ENCODE peak calls at places on chromosomes 5 and 9, in four cellular contexts. E is stimulated activated CD8-positive, alpha-beta memory T cell treated with anti-CD3 and anti-CD28 coated beads, Interleukin-7, amount 100 ng/mL, for 48 hours; Y is HCT116; P is nephron progenitor cell. A is an unnamed sample.

GRCh38 chr5:83895860-83896259 is 175.2 kb upstream of the HAPLN1 start:
- DNase-seq in E (no peak), Y (no peak), P (no peak), A (no peak)

GRCh38 chr5:151020304-151021031 is at the start of gene GPX3:
- DNase-seq in E (no peak), Y (no peak), P (peak), A (peak)

GRCh38 chr5:17279487-17279886 is 62.1 kb downstream of the BASP1 start:
- DNase-seq in E (no peak), Y (no peak), P (no peak), A (no peak)

GRCh38 chr5:170638051-170638450 is 134.2 kb downstream of the KCNIP1 start:
- DNase-seq in E (no peak), Y (no peak), P (no peak), A (no peak)

GRCh38 chr9:130173462-130173876 is 1.3 kb downstream of the NCS1 start:
- DNase-seq in E (no peak), Y (no peak), P (no peak), A (no peak)

GRCh38 chr5:173333900-173334685 is 5.9 kb upstream of the STC2 start:
- DNase-seq in E (no peak), Y (no peak), P (no peak), A (no peak)

GRCh38 chr9:95181226-95181818 is 136.2 kb downstream of the FANCC start:
- DNase-seq in E (no peak), Y (peak), P (no peak), A (no peak)

GRCh38 chr9:111038336-111039202 is at the start of gene LPAR1:
- DNase-seq in E (no peak), Y (peak), P (peak), A (peak)

GRCh38 chr9:131657890-131658752 is 81.8 kb downstream of the RAPGEF1 start:
- DNase-seq in E (no peak), Y (peak), P (no peak), A (no peak)

GRCh38 chr5:116378007-116378831 is 196.4 kb downstream of the SEMA6A start:
- DNase-seq in E (no peak), Y (no peak), P (peak), A (peak)

GRCh38 chr5:110401881-110402280 is 324.6 kb downstream of the TMEM232 start:
- DNase-seq in E (no peak), Y (no peak), P (no peak), A (no peak)

GRCh38 chr9:137632432-137633161 is 13.8 kb downstream of the EHMT1 start:
- DNase-seq in E (no peak), Y (no peak), P (no peak), A (no peak)

GRCh38 chr9:23447166-23447565 is 378.9 kb downstream of the ELAVL2 start:
- DNase-seq in E (no peak), Y (no peak), P (no peak), A (no peak)

GRCh38 chr5:154395407-154396106 is 50.2 kb upstream of the SAP30L start:
- DNase-seq in E (no peak), Y (no peak), P (no peak), A (no peak)

GRCh38 chr5:126383246-126383645 is 40.0 kb upstream of the GRAMD2B start:
- DNase-seq in E (no peak), Y (no peak), P (no peak), A (no peak)

GRCh38 chr5:109396965-109397364 is 12.8 kb downstream of the PJA2 start:
- DNase-seq in E (no peak), Y (no peak), P (no peak), A (no peak)

GRCh38 chr5:80093796-80094195 is 58.6 kb downstream of the THBS4 start:
- DNase-seq in E (no peak), Y (no peak), P (peak), A (no peak)

GRCh38 chr5:137215261-137215660 is 283.9 kb downstream of the SPOCK1 start:
- DNase-seq in E (no peak), Y (no peak), P (no peak), A (no peak)

GRCh38 chr5:35470866-35471265 is 146.8 kb upstream of the SPEF2 start:
- DNase-seq in E (no peak), Y (no peak), P (no peak), A (no peak)

GRCh38 chr5:133944263-133945230 is 23.9 kb downstream of the C5orf15 start:
- DNase-seq in E (peak), Y (peak), P (peak), A (peak)